ENCODE peak calls at places on chromosome 9, in four cellular contexts. One of them, this sample, is unnamed.
A peak's percentile ranks its signal among the peaks of the same experiment; 100 is the strongest.

GRCh38 chr9:81724242-81724889 is 35.0 kb upstream of the TLE1 start:
- DNase-seq in heart right ventricle: peak; percentile 25
- DNase-seq in GM23338: no peak
- DNase-seq in brain microvascular endothelial cell: peak; percentile 7
- DNase-seq in this sample: no peak

GRCh38 chr9:77161966-77162365 is 15.4 kb upstream of the VPS13A start:
- DNase-seq in heart right ventricle: no peak
- DNase-seq in GM23338: no peak
- DNase-seq in brain microvascular endothelial cell: no peak
- DNase-seq in this sample: no peak

GRCh38 chr9:108609227-108609894 is 246.4 kb downstream of the ACTL7B start:
- DNase-seq in heart right ventricle: no peak
- DNase-seq in GM23338: no peak
- DNase-seq in brain microvascular endothelial cell: no peak
- DNase-seq in this sample: no peak

GRCh38 chr9:98108540-98109031 is 10.4 kb downstream of the TRIM14 start:
- DNase-seq in heart right ventricle: no peak
- DNase-seq in GM23338: no peak
- DNase-seq in brain microvascular endothelial cell: no peak
- DNase-seq in this sample: no peak

GRCh38 chr9:101626295-101626694 is 31.5 kb upstream of the PPP3R2 start:
- DNase-seq in heart right ventricle: no peak
- DNase-seq in GM23338: no peak
- DNase-seq in brain microvascular endothelial cell: no peak
- DNase-seq in this sample: no peak

GRCh38 chr9:95137587-95138145 is 179.8 kb downstream of the FANCC start:
- DNase-seq in heart right ventricle: no peak
- DNase-seq in GM23338: no peak
- DNase-seq in brain microvascular endothelial cell: no peak
- DNase-seq in this sample: no peak

GRCh38 chr9:4934976-4935672 is 49.9 kb upstream of the JAK2 start:
- DNase-seq in heart right ventricle: no peak
- DNase-seq in GM23338: no peak
- DNase-seq in brain microvascular endothelial cell: no peak
- DNase-seq in this sample: no peak

GRCh38 chr9:12818431-12819000 is 43.7 kb downstream of the LURAP1L start:
- DNase-seq in heart right ventricle: no peak
- DNase-seq in GM23338: peak; percentile 5
- DNase-seq in brain microvascular endothelial cell: peak; percentile 26
- DNase-seq in this sample: peak; percentile 54

GRCh38 chr9:137682431-137682991 is 63.7 kb downstream of the EHMT1 start:
- DNase-seq in heart right ventricle: no peak
- DNase-seq in GM23338: no peak
- DNase-seq in brain microvascular endothelial cell: no peak
- DNase-seq in this sample: no peak

GRCh38 chr9:109319072-109319630 is 1.7 kb downstream of the EPB41L4B start:
- DNase-seq in heart right ventricle: no peak
- DNase-seq in GM23338: peak; percentile 53
- DNase-seq in brain microvascular endothelial cell: no peak
- DNase-seq in this sample: no peak

DNA sequence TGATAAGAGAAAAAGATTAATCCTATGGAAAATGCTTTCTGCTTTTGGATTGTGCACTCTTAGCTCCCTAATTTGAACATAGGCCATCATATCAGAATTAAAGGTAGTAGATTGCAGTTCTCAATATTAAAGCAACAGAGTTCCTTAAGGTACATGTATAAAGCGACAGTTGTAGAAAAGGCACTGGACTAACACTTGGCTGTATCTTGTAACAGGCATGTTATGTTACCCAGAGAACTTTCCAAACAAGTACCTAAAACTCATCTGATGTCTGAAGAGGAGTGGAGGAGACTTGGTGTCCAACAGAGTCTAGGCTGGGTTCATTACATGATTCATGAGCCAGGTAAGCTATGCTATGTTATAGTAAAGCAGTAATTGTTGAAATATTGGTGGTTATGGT is 3.3 kb upstream of the SECISBP2 start:
- DNase-seq in heart right ventricle: no peak
- DNase-seq in GM23338: no peak
- DNase-seq in brain microvascular endothelial cell: no peak
- DNase-seq in this sample: no peak
- H3K4me3 ChIP-seq in heart right ventricle: no peak overlapping the region
- H3K4me3 ChIP-seq in GM23338: peak overlapping the region; percentile 95
- H3K4me3 ChIP-seq in brain microvascular endothelial cell: peak overlapping the region; percentile 87
- H3K4me3 ChIP-seq in this sample: no peak overlapping the region

DNA sequence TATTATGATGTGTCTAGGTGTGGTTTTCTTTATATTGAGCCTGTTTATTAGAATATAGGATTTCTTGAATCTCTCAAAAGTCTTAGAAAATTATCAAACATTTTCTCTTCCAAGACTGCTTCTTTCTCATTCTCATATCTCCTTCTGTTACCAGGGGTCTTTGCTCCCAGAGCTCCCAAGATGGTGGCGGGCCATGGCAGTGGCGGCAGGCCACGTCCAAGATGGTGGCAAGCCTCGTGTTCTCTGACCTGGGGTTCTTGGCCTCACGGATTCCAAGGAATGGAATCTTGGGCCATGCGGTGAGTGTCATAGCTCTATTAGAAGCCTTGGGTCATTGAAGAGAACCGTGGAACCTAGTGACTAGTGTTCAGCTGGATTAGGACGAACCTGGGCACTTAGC is 248.9 kb downstream of the SMARCA2 start:
- DNase-seq in heart right ventricle: no peak
- DNase-seq in GM23338: no peak
- DNase-seq in brain microvascular endothelial cell: no peak
- DNase-seq in this sample: no peak
- TF ChIP-seq CTCF in heart right ventricle: no peak
- TF ChIP-seq CTCF in GM23338: no peak
- TF ChIP-seq CTCF in brain microvascular endothelial cell: no peak
- TF ChIP-seq CTCF in this sample: no peak

GRCh38 chr9:92948032-92948534 is 760 bp downstream of the FGD3 start:
- DNase-seq in heart right ventricle: no peak
- DNase-seq in GM23338: no peak
- DNase-seq in brain microvascular endothelial cell: no peak
- DNase-seq in this sample: no peak
- H3K4me3 ChIP-seq in heart right ventricle: peak overlapping the region; percentile 62
- H3K4me3 ChIP-seq in GM23338: peak overlapping the region; percentile 66
- H3K4me3 ChIP-seq in brain microvascular endothelial cell: no peak overlapping the region
- H3K4me3 ChIP-seq in this sample: no peak overlapping the region

GRCh38 chr9:112074250-112075008 is 100.7 kb downstream of the SUSD1 start:
- DNase-seq in heart right ventricle: peak; percentile 77
- DNase-seq in GM23338: peak; percentile 85
- DNase-seq in brain microvascular endothelial cell: peak; percentile 95
- DNase-seq in this sample: peak; percentile 66
- TF ChIP-seq CTCF in heart right ventricle: peak; percentile 73
- TF ChIP-seq CTCF in GM23338: peak; percentile 91
- TF ChIP-seq CTCF in brain microvascular endothelial cell: peak; percentile 91
- TF ChIP-seq CTCF in this sample: peak; percentile 92

DNA sequence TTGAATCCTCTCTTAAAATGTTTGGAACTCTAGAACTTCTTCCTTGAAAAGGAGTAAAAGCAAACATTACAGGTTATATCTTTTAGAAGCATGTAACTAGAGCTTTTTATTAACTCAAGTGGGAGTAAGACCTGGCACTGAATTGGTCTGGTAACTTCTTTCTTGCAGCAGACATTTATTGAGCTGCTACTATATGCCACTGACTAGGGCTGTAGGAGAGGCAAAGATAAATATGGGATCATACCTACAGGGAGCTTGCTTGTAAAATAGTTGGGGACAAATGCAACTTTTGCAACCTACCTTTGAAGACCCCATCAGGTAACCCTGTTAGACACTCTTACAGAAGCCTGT is 231.9 kb upstream of the TUT7 start:
- DNase-seq in heart right ventricle: no peak
- DNase-seq in GM23338: no peak
- DNase-seq in brain microvascular endothelial cell: no peak
- DNase-seq in this sample: no peak
- H3K4me3 ChIP-seq in heart right ventricle: peak overlapping the region; percentile 32
- H3K4me3 ChIP-seq in GM23338: no peak overlapping the region
- H3K4me3 ChIP-seq in brain microvascular endothelial cell: no peak overlapping the region
- H3K4me3 ChIP-seq in this sample: no peak overlapping the region

DNA sequence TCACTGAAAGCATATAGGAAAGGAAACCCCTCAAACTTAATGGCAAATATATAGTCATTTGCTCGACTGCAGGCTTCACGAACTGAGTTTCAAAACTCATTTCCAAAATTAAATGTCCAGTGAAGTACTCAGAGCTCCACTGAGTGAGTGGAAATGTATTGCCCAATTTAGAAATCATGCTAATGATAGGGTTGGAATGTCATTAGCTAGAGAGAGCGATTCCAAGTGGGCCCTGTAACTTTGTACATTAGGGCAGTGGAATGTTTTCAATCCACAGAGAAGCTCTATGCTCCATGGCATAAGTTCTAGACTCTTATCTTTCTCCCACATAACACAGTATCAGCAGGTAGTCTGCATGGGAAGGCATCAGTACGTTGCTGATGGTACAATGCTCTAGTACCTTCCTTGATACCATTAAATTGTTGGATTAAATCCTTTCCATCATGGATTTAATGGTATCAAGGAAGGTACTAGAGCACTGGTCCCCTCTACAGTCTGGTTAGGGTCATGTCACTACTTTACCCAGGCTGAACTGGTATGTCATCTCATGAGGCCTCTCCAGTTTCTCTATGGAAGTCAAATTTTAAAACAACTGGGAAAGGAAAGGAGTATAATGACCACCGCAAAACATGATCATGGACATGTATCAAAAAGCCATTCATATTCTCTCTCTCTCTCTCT is 183.2 kb upstream of the RASEF start:
- DNase-seq in heart right ventricle: no peak
- DNase-seq in GM23338: no peak
- DNase-seq in brain microvascular endothelial cell: no peak
- DNase-seq in this sample: no peak
- TF ChIP-seq CTCF in heart right ventricle: no peak
- TF ChIP-seq CTCF in GM23338: peak; percentile 11
- TF ChIP-seq CTCF in brain microvascular endothelial cell: no peak
- TF ChIP-seq CTCF in this sample: no peak

DNA sequence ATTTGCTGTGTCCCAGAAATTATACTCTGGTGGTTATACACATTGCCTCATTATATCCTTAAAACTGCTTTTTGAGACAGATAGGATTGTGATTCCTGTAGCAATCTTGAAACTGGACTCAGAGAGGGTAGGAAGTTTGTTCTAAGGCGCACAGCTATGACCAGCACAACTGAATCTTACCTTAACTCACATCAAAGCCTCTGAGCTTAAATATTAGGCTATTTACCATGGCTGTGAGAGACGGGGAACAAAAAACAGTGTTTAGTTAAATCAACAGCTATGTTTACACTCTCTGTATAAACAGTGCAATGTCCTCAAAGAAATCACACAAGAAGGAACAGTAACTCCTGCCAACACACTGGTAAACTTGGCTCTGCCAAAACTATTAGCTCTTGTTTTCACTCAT is 50.9 kb upstream of the TUT7 start:
- DNase-seq in heart right ventricle: no peak
- DNase-seq in GM23338: no peak
- DNase-seq in brain microvascular endothelial cell: no peak
- DNase-seq in this sample: no peak
- H3K4me3 ChIP-seq in heart right ventricle: no peak overlapping the region
- H3K4me3 ChIP-seq in GM23338: no peak overlapping the region
- H3K4me3 ChIP-seq in brain microvascular endothelial cell: no peak overlapping the region
- H3K4me3 ChIP-seq in this sample: no peak overlapping the region

DNA sequence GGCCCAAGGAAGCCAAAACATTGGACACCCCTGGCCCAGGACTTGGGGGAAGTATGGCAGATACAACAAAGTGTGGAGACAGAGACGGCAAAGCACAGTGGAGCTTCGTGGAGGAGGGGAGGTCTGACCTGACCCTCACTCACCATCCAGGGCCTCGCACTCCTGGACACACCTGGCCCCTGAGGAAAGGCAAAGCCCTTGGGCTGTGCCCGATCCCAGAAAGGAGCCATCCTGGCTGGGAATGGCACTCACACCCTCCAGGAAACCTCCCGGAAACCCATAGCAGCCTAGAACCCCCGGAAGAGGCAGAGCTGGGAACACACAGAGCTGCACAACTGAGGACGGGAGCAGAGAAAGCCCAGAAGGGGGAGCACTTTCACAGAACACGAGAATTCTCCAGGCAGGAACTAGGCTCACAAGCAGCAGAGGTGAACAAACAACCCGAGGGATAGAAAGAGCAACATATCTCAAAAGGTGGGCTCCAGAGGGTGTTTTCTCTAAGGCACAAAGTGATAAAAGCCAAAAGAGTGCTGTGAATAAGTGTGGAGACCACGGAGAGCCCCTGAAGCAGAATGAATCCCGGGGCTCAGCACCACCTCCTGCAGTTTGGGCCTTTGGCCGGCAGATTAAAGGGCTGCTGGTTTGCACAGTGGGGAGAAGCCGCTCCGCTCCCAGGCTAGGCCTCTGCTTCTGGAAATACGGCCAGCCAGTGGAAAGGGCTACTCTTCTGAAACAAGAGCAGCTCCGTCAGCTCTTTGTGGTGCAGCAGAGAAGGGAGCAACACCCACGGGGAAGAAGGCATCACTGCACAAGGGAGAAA is 108.2 kb downstream of the UBE2R2 start:
- DNase-seq in heart right ventricle: peak; percentile 65
- DNase-seq in GM23338: peak; percentile 85
- DNase-seq in brain microvascular endothelial cell: peak; percentile 66
- DNase-seq in this sample: no peak
- TF ChIP-seq CTCF in heart right ventricle: peak; percentile 29
- TF ChIP-seq CTCF in GM23338: peak; percentile 80
- TF ChIP-seq CTCF in brain microvascular endothelial cell: peak; percentile 81
- TF ChIP-seq CTCF in this sample: peak; percentile 5

This sample was measured in lung.